ENCODE peak calls at places on chromosomes 2 and 18, in eight cellular contexts. X is effector memory CD8-positive, alpha-beta T cell; E is AG10803; P is fibroblast of the aortic adventitia; R is HEK293T; J is NCI-H345; L is GM13977; O is dorsolateral prefrontal cortex. M is an unnamed sample.

GRCh38 chr2:237184192-237184922 is 98.7 kb downstream of the COPS8 start:
- DNase-seq in J (no peak), L (no peak), O (no peak), R (no peak), P (peak; percentile 81), X (no peak), E (peak; percentile 40), M (no peak)

GRCh38 chr2:64837116-64837704 is 152.0 kb upstream of the SLC1A4 start:
- DNase-seq in X (no peak), R (no peak), E (peak; percentile 63), J (no peak), O (no peak), P (peak; percentile 57), L (no peak), M (peak; percentile 73)

GRCh38 chr2:31000970-31001369 is 137.3 kb downstream of the GALNT14 start:
- DNase-seq in J (no peak), O (no peak), E (no peak), L (no peak), X (no peak), P (no peak), R (no peak), M (no peak)

GRCh38 chr2:15995603-15996002 is 55.3 kb downstream of the MYCN start:
- DNase-seq in J (no peak), X (no peak), O (no peak), E (no peak), R (no peak), L (no peak), P (no peak), M (no peak)

GRCh38 chr18:33014060-33014796 is 241.4 kb upstream of the KLHL14 start:
- DNase-seq in J (no peak), L (no peak), X (no peak), P (no peak), E (no peak), O (no peak), R (no peak), M (no peak)

GRCh38 chr2:225614915-225615314 is 215.4 kb downstream of the NYAP2 start:
- DNase-seq in X (no peak), J (no peak), R (no peak), P (no peak), O (no peak), L (no peak), E (no peak), M (no peak)

GRCh38 chr2:217248312-217248935 is 388.6 kb upstream of the TNP1 start:
- DNase-seq in P (peak; percentile 69), O (no peak), E (peak; percentile 29), L (peak; percentile 30), J (peak; percentile 92), R (peak; percentile 25), X (no peak), M (peak; percentile 52)

GRCh38 chr2:241777167-241777685 is 604 bp downstream of the GAL3ST2 start:
- DNase-seq in O (no peak), E (no peak), J (no peak), X (no peak), L (peak; percentile 16), P (no peak), R (no peak), M (no peak)

GRCh38 chr2:187544371-187545080 is 9.7 kb downstream of the TFPI start:
- DNase-seq in O (no peak), R (no peak), L (no peak), P (peak; percentile 58), X (no peak), J (no peak), E (no peak), M (no peak)

GRCh38 chr2:240623531-240624010 is 1.7 kb upstream of the GPR35 start:
- DNase-seq in E (no peak), R (no peak), L (no peak), P (no peak), O (no peak), X (no peak), J (no peak), M (no peak)

GRCh38 chr2:19541884-19542283 is 183.5 kb upstream of the OSR1 start:
- DNase-seq in J (no peak), E (no peak), O (no peak), R (peak; percentile 15), X (no peak), L (no peak), P (no peak), M (no peak)

GRCh38 chr18:14189858-14190257 is 57.6 kb upstream of the ZNF519 start:
- DNase-seq in O (no peak), P (peak; percentile 65), R (no peak), E (peak; percentile 8), J (no peak), X (no peak), L (no peak), M (peak; percentile 6)

GRCh38 chr18:79829136-79829854 is 31.6 kb downstream of the KCNG2 start:
- DNase-seq in J (no peak), L (no peak), E (no peak), P (no peak), X (no peak), O (no peak), R (no peak), M (no peak)

GRCh38 chr2:134762508-134762907 is 43.7 kb upstream of the TMEM163 start:
- DNase-seq in E (no peak), O (peak; percentile 61), P (peak; percentile 44), R (no peak), L (no peak), X (no peak), J (no peak), M (peak; percentile 62)

GRCh38 chr2:206289391-206289790 is 14.9 kb downstream of the ZDBF2 start:
- DNase-seq in J (no peak), X (no peak), L (no peak), P (no peak), E (no peak), O (no peak), R (no peak), M (peak; percentile 55)

GRCh38 chr2:6352906-6353515 is 512.7 kb downstream of the CMPK2 start:
- DNase-seq in J (peak; percentile 42), X (no peak), E (peak; percentile 44), O (peak; percentile 5), P (peak; percentile 2), R (peak; percentile 55), L (no peak), M (peak; percentile 41)

GRCh38 chr2:118221952-118222594 is 133.8 kb downstream of the INSIG2 start:
- DNase-seq in P (peak; percentile 88), L (peak; percentile 69), X (peak; percentile 35), R (peak; percentile 59), O (no peak), E (peak; percentile 84), J (peak; percentile 60), M (peak; percentile 83)

GRCh38 chr2:65370387-65371093 is 61.9 kb downstream of the SPRED2 start:
- DNase-seq in X (no peak), O (no peak), P (no peak), E (peak; percentile 56), R (no peak), L (no peak), J (no peak), M (peak; percentile 92)

M was measured in myocyte.